ENCODE peak calls at places on chromosomes 2 and 18, in nine cellular contexts. S, B, T, Q, F, V, X, J and P are unnamed samples.

GRCh38 chr2:230184727-230185578 is 34.8 kb downstream of the SP110 start:
- DNase-seq in F (no peak), X (no peak), V (no peak), J (no peak), B (no peak), T (no peak), S (no peak), Q (no peak), P (no peak)

GRCh38 chr2:11123856-11124759 is 31.2 kb upstream of the SLC66A3 start:
- DNase-seq in F (peak), J (peak), B (peak), V (peak), T (peak), X (peak), S (peak), Q (no peak), P (no peak)

GRCh38 chr2:69074926-69075325 is 61.9 kb downstream of the ANTXR1 start:
- DNase-seq in F (no peak), J (no peak), V (no peak), B (no peak), X (no peak), S (no peak), Q (no peak), T (no peak), P (no peak)

GRCh38 chr2:8679567-8679826 is 2.4 kb upstream of the ID2 start:
- DNase-seq in Q (no peak), B (no peak), X (no peak), S (no peak), T (no peak), F (no peak), V (no peak), J (no peak), P (no peak)

GRCh38 chr2:195995499-195995898 is 73.1 kb downstream of the DNAH7 start:
- DNase-seq in V (no peak), S (no peak), F (no peak), J (no peak), T (no peak), Q (no peak), X (no peak), B (no peak), P (no peak)

GRCh38 chr2:106664669-106665068 is 177.5 kb downstream of the CD8B2 start:
- DNase-seq in F (no peak), J (no peak), S (no peak), T (no peak), X (no peak), Q (no peak), V (no peak), B (no peak), P (no peak)

GRCh38 chr18:63292844-63293683 is 26.5 kb downstream of the BCL2 start:
- DNase-seq in X (no peak), S (no peak), Q (no peak), F (no peak), T (no peak), J (no peak), B (peak), V (peak), P (no peak)

GRCh38 chr2:34096552-34097171 is 497.6 kb upstream of the FAM98A start:
- DNase-seq in J (peak), S (peak), T (peak), X (no peak), B (peak), Q (no peak), F (peak), V (peak), P (peak)

GRCh38 chr2:128536925-128537620 is 218.4 kb upstream of the HS6ST1 start:
- DNase-seq in T (no peak), V (peak), B (no peak), S (peak), X (no peak), Q (no peak), F (peak), J (no peak), P (no peak)

GRCh38 chr18:33844232-33844631 is 266.2 kb downstream of the ASXL3 start:
- DNase-seq in B (no peak), Q (no peak), F (no peak), S (no peak), J (no peak), T (no peak), X (no peak), V (no peak), P (no peak)

GRCh38 chr2:110713508-110714362 is 18.6 kb upstream of the ACOXL start:
- DNase-seq in T (no peak), V (peak), S (no peak), J (no peak), F (peak), X (no peak), Q (no peak), B (no peak), P (peak)

GRCh38 chr2:10985901-10986535 is 74.3 kb downstream of the KCNF1 start:
- DNase-seq in V (no peak), F (no peak), Q (no peak), J (no peak), T (no peak), X (no peak), S (no peak), B (no peak), P (no peak)

GRCh38 chr2:60045461-60045860 is 508.0 kb downstream of the BCL11A start:
- DNase-seq in Q (no peak), T (no peak), S (no peak), X (no peak), V (no peak), J (no peak), B (no peak), F (no peak), P (no peak)

GRCh38 chr2:226903179-226903578 is 67.3 kb downstream of the RHBDD1 start:
- DNase-seq in V (peak), Q (no peak), B (no peak), J (no peak), S (peak), F (peak), T (no peak), X (no peak), P (no peak)

GRCh38 chr18:49588971-49589370 is 27.1 kb downstream of the LIPG start:
- DNase-seq in S (no peak), Q (no peak), F (no peak), X (no peak), T (no peak), V (no peak), B (no peak), J (no peak), P (no peak)

GRCh38 chr2:122643725-122644329 is 888.4 kb downstream of the TSN start:
- DNase-seq in J (no peak), B (no peak), T (peak), S (no peak), X (no peak), F (peak), Q (no peak), V (no peak), P (no peak)

GRCh38 chr2:39033980-39034379 is 86.9 kb downstream of the SOS1 start:
- DNase-seq in S (no peak), T (no peak), V (no peak), F (peak), B (no peak), Q (no peak), X (no peak), J (no peak), P (no peak)

GRCh38 chr2:105674859-105675541 is 69.7 kb upstream of the NCK2 start:
- DNase-seq in T (no peak), B (no peak), S (no peak), F (no peak), Q (no peak), X (no peak), J (no peak), V (peak), P (no peak)

GRCh38 chr2:174610243-174610995 is 12.8 kb upstream of the WIPF1 start:
- DNase-seq in F (peak), V (no peak), J (no peak), X (no peak), S (peak), Q (no peak), B (no peak), T (no peak), P (no peak)

GRCh38 chr2:181183878-181184553 is 203.6 kb downstream of the UBE2E3 start:
- DNase-seq in T (no peak), S (no peak), F (peak), J (no peak), X (no peak), V (no peak), Q (no peak), B (no peak), P (peak)

GRCh38 chr18:54392621-54393023 is 34.9 kb downstream of the C18orf54 start:
- DNase-seq in J (no peak), F (peak), Q (no peak), T (no peak), B (no peak), V (no peak), X (peak), S (peak), P (peak)

GRCh38 chr2:206442854-206443734 is at the start of gene ADAM23:
- DNase-seq in F (peak), J (peak), V (peak), S (peak), T (peak), Q (no peak), X (peak), B (peak), P (no peak)

GRCh38 chr2:191637182-191638078 is 40.5 kb upstream of the NABP1 start:
- DNase-seq in J (no peak), Q (no peak), X (no peak), V (no peak), F (peak), T (no peak), S (no peak), B (no peak), P (no peak)

GRCh38 chr2:15765211-15765610 is 173.5 kb downstream of the DDX1 start:
- DNase-seq in Q (no peak), B (no peak), X (no peak), T (no peak), F (no peak), S (no peak), V (no peak), J (no peak), P (no peak)

GRCh38 chr2:237193436-237193835 is 107.7 kb downstream of the COPS8 start:
- DNase-seq in S (no peak), Q (peak), B (no peak), J (no peak), T (no peak), X (no peak), V (no peak), F (no peak), P (no peak)

GRCh38 chr2:28445448-28446258 is 50.2 kb upstream of the PLB1 start:
- DNase-seq in F (peak), J (no peak), S (peak), B (no peak), V (peak), X (no peak), T (no peak), Q (no peak), P (no peak)

GRCh38 chr2:101868525-101868924 is 123.2 kb upstream of the IL1R2 start:
- DNase-seq in T (no peak), F (no peak), Q (no peak), X (no peak), B (no peak), J (no peak), V (no peak), S (no peak), P (no peak)

GRCh38 chr2:163752252-163752651 is 16.4 kb upstream of the FIGN start:
- DNase-seq in F (no peak), Q (no peak), S (no peak), V (no peak), B (no peak), J (no peak), X (no peak), T (no peak), P (no peak)

GRCh38 chr2:172606285-172606684 is 50.4 kb downstream of the PDK1 start:
- DNase-seq in X (no peak), Q (no peak), J (no peak), F (peak), B (no peak), S (peak), T (no peak), V (no peak), P (no peak)

GRCh38 chr18:23743733-23744333 is 54.6 kb downstream of the LAMA3 start:
- DNase-seq in X (no peak), B (no peak), T (no peak), J (no peak), Q (no peak), F (no peak), S (no peak), V (no peak), P (no peak)

GRCh38 chr2:220946552-220946951 is 625.6 kb downstream of the EPHA4 start:
- DNase-seq in X (no peak), T (no peak), Q (no peak), F (peak), B (no peak), V (no peak), J (no peak), S (no peak), P (no peak)

GRCh38 chr2:119545076-119545475 is 827 bp downstream of the CFAP221 start:
- DNase-seq in V (no peak), F (peak), S (peak), B (no peak), T (no peak), J (no peak), X (no peak), Q (no peak), P (no peak)

GRCh38 chr18:7273301-7273911 is 42.5 kb downstream of the LRRC30 start:
- DNase-seq in J (peak), Q (peak), V (no peak), S (peak), F (peak), X (no peak), B (no peak), T (peak), P (no peak)

GRCh38 chr2:51620830-51621229 is 588.9 kb upstream of the NRXN1 start:
- DNase-seq in J (no peak), V (no peak), S (no peak), T (no peak), F (no peak), Q (no peak), X (no peak), B (no peak), P (no peak)

GRCh38 chr2:28633739-28634138 is 117.9 kb upstream of the PPP1CB start:
- DNase-seq in Q (no peak), J (no peak), V (no peak), T (no peak), X (no peak), S (peak), F (peak), B (no peak), P (no peak)